ENCODE peak calls at places on chromosomes 6 and 20, in nine cellular contexts. One of them, this sample, is unnamed.
A peak's percentile ranks its signal among the peaks of the same experiment; 100 is the strongest.

GRCh38 chr20:41182296-41183212 is 45.2 kb downstream of the PLCG1 start:
- DNase-seq in body of pancreas: no peak
- DNase-seq in WERI-Rb-1: no peak
- DNase-seq in ovary: no peak
- DNase-seq in sigmoid colon: no peak
- DNase-seq in K562: no peak
- DNase-seq in brain microvascular endothelial cell: no peak
- DNase-seq in upper lobe of right lung: no peak
- DNase-seq in fibroblast of lung: no peak
- DNase-seq in this sample: no peak

GRCh38 chr20:4227085-4227821 is 211.9 kb upstream of the RNF24 start:
- DNase-seq in upper lobe of right lung: no peak
- DNase-seq in K562: peak; percentile 28
- DNase-seq in brain microvascular endothelial cell: peak; percentile 52
- DNase-seq in ovary: no peak
- DNase-seq in body of pancreas: no peak
- DNase-seq in fibroblast of lung: peak; percentile 69
- DNase-seq in WERI-Rb-1: peak; percentile 41
- DNase-seq in sigmoid colon: no peak
- DNase-seq in this sample: peak; percentile 30

GRCh38 chr20:35318502-35319157 is 26.4 kb upstream of the FAM83C start:
- DNase-seq in fibroblast of lung: peak; percentile 77
- DNase-seq in body of pancreas: peak; percentile 65
- DNase-seq in upper lobe of right lung: no peak
- DNase-seq in WERI-Rb-1: no peak
- DNase-seq in brain microvascular endothelial cell: peak; percentile 85
- DNase-seq in K562: no peak
- DNase-seq in ovary: no peak
- DNase-seq in sigmoid colon: no peak
- DNase-seq in this sample: no peak

GRCh38 chr6:49530141-49530775 is 20.2 kb upstream of the C6orf141 start:
- DNase-seq in K562: no peak
- DNase-seq in brain microvascular endothelial cell: no peak
- DNase-seq in ovary: no peak
- DNase-seq in fibroblast of lung: no peak
- DNase-seq in body of pancreas: no peak
- DNase-seq in upper lobe of right lung: no peak
- DNase-seq in sigmoid colon: no peak
- DNase-seq in WERI-Rb-1: no peak
- DNase-seq in this sample: no peak

GRCh38 chr20:49323622-49324238 is 45.9 kb upstream of the ZNFX1 start:
- DNase-seq in sigmoid colon: no peak
- DNase-seq in fibroblast of lung: peak; percentile 62
- DNase-seq in WERI-Rb-1: no peak
- DNase-seq in upper lobe of right lung: no peak
- DNase-seq in brain microvascular endothelial cell: peak; percentile 78
- DNase-seq in K562: peak; percentile 68
- DNase-seq in body of pancreas: no peak
- DNase-seq in ovary: no peak
- DNase-seq in this sample: peak; percentile 33

GRCh38 chr6:65746302-65746701 is 39.3 kb upstream of the EYS start:
- DNase-seq in brain microvascular endothelial cell: no peak
- DNase-seq in K562: no peak
- DNase-seq in ovary: no peak
- DNase-seq in sigmoid colon: no peak
- DNase-seq in fibroblast of lung: no peak
- DNase-seq in WERI-Rb-1: no peak
- DNase-seq in body of pancreas: no peak
- DNase-seq in upper lobe of right lung: peak; percentile 40
- DNase-seq in this sample: no peak

GRCh38 chr6:39416728-39417127 is 94.2 kb upstream of the KCNK16 start:
- DNase-seq in WERI-Rb-1: no peak
- DNase-seq in ovary: no peak
- DNase-seq in brain microvascular endothelial cell: peak; percentile 77
- DNase-seq in sigmoid colon: no peak
- DNase-seq in fibroblast of lung: no peak
- DNase-seq in K562: no peak
- DNase-seq in body of pancreas: no peak
- DNase-seq in upper lobe of right lung: no peak
- DNase-seq in this sample: peak; percentile 94

GRCh38 chr20:10369723-10370090 is 64.3 kb downstream of the MKKS start:
- DNase-seq in upper lobe of right lung: no peak
- DNase-seq in sigmoid colon: no peak
- DNase-seq in brain microvascular endothelial cell: peak; percentile 37
- DNase-seq in WERI-Rb-1: no peak
- DNase-seq in K562: no peak
- DNase-seq in ovary: no peak
- DNase-seq in fibroblast of lung: peak; percentile 76
- DNase-seq in body of pancreas: peak; percentile 13
- DNase-seq in this sample: no peak

DNA sequence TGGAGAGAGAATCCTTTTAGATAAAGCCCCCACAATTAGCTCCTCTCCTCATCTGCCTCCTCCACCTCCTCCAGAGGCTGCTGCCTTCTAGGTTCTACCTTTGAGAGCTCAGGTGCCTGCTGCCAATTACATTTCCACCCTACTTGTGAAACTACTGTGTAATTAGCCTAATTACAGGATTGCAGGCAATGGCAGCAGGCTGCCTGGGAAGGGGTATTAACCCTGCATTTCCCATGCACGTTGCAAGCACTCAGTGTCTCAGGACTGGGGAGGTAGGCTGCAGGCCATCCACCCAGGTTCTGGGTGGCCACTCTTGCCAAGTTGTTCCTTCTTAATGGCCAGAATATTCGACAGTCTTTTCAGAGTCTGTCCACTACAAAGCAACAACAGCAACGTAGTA is 215.6 kb upstream of the ZNF217 start:
- DNase-seq in ovary: no peak
- DNase-seq in fibroblast of lung: no peak
- DNase-seq in body of pancreas: no peak
- DNase-seq in WERI-Rb-1: peak; percentile 40
- DNase-seq in upper lobe of right lung: no peak
- DNase-seq in brain microvascular endothelial cell: no peak
- DNase-seq in K562: no peak
- DNase-seq in sigmoid colon: no peak
- DNase-seq in this sample: no peak
- H3K4me3 ChIP-seq in ovary: no peak overlapping the region
- H3K4me3 ChIP-seq in fibroblast of lung: no peak overlapping the region
- H3K4me3 ChIP-seq in body of pancreas: no peak overlapping the region
- H3K4me3 ChIP-seq in WERI-Rb-1: no peak overlapping the region
- H3K4me3 ChIP-seq in upper lobe of right lung: no peak overlapping the region
- H3K4me3 ChIP-seq in brain microvascular endothelial cell: no peak overlapping the region
- H3K4me3 ChIP-seq in K562: no peak overlapping the region
- H3K4me3 ChIP-seq in sigmoid colon: no peak overlapping the region
- H3K4me3 ChIP-seq in this sample: no peak overlapping the region

DNA sequence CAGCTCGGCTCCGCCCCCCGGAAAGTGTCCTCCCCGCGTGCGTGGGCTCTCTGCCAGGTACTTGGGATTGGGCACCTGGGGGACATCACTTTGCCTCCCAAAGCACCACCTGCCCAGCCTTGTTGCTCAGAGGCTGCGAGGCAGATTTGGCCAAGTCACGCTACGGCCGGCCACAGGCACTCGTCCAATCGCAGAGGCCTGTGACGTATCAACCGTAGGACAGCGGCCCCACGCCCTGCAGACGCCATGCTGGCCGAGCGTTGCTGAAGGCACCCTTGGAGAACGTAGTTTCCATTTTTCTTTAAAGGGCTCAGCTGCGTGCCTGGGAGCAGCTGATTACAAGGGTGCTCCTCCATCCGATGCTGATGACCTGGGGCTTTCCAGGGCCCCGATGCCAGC is 3.1 kb downstream of the NTSR1 start:
- DNase-seq in sigmoid colon: peak; percentile 92
- DNase-seq in body of pancreas: no peak
- DNase-seq in K562: peak; percentile 84
- DNase-seq in brain microvascular endothelial cell: no peak
- DNase-seq in WERI-Rb-1: no peak
- DNase-seq in ovary: peak; percentile 49
- DNase-seq in fibroblast of lung: no peak
- DNase-seq in upper lobe of right lung: no peak
- DNase-seq in this sample: no peak
- H3K27me3 ChIP-seq in sigmoid colon: peaks cover 32% of the 10 kb centered on the region
- H3K27me3 ChIP-seq in body of pancreas: no peaks in the 10 kb centered on the region
- H3K27me3 ChIP-seq in K562: peaks cover 16% of the 10 kb centered on the region
- H3K27me3 ChIP-seq in brain microvascular endothelial cell: peaks cover 31% of the 10 kb centered on the region
- H3K27me3 ChIP-seq in WERI-Rb-1: peaks cover 4% of the 10 kb centered on the region
- H3K27me3 ChIP-seq in ovary: peaks cover 5% of the 10 kb centered on the region
- H3K27me3 ChIP-seq in fibroblast of lung: peaks cover 24% of the 10 kb centered on the region
- H3K27me3 ChIP-seq in upper lobe of right lung: peaks cover 67% of the 10 kb centered on the region
- H3K27me3 ChIP-seq in this sample: peaks cover 30% of the 10 kb centered on the region

GRCh38 chr20:16701296-16701695 is 28.5 kb upstream of the SNRPB2 start:
- DNase-seq in fibroblast of lung: no peak
- DNase-seq in sigmoid colon: no peak
- DNase-seq in body of pancreas: no peak
- DNase-seq in K562: no peak
- DNase-seq in WERI-Rb-1: peak; percentile 48
- DNase-seq in upper lobe of right lung: no peak
- DNase-seq in brain microvascular endothelial cell: no peak
- DNase-seq in ovary: no peak
- DNase-seq in this sample: no peak
- TF ChIP-seq CTCF in fibroblast of lung: no peak
- TF ChIP-seq CTCF in sigmoid colon: no peak
- TF ChIP-seq CTCF in body of pancreas: no peak
- TF ChIP-seq CTCF in K562: no peak
- TF ChIP-seq CTCF in WERI-Rb-1: peak; percentile 48
- TF ChIP-seq CTCF in upper lobe of right lung: peak; percentile 41
- TF ChIP-seq CTCF in brain microvascular endothelial cell: peak; percentile 42
- TF ChIP-seq CTCF in ovary: no peak
- TF ChIP-seq CTCF in this sample: peak; percentile 22

GRCh38 chr20:21573259-21573658 is 59.4 kb upstream of the NKX2-2 start:
- DNase-seq in K562: no peak
- DNase-seq in fibroblast of lung: no peak
- DNase-seq in ovary: no peak
- DNase-seq in sigmoid colon: no peak
- DNase-seq in upper lobe of right lung: no peak
- DNase-seq in brain microvascular endothelial cell: no peak
- DNase-seq in body of pancreas: no peak
- DNase-seq in WERI-Rb-1: no peak
- DNase-seq in this sample: no peak

GRCh38 chr20:21575981-21576740 is 62.3 kb upstream of the NKX2-2 start:
- DNase-seq in upper lobe of right lung: no peak
- DNase-seq in fibroblast of lung: no peak
- DNase-seq in body of pancreas: no peak
- DNase-seq in ovary: no peak
- DNase-seq in brain microvascular endothelial cell: no peak
- DNase-seq in WERI-Rb-1: no peak
- DNase-seq in K562: no peak
- DNase-seq in sigmoid colon: no peak
- DNase-seq in this sample: no peak

GRCh38 chr20:21571841-21572690 is 58.2 kb upstream of the NKX2-2 start:
- DNase-seq in sigmoid colon: no peak
- DNase-seq in ovary: no peak
- DNase-seq in brain microvascular endothelial cell: no peak
- DNase-seq in K562: peak; percentile 26
- DNase-seq in upper lobe of right lung: no peak
- DNase-seq in WERI-Rb-1: peak; percentile 11
- DNase-seq in fibroblast of lung: peak; percentile 6
- DNase-seq in body of pancreas: no peak
- DNase-seq in this sample: no peak

GRCh38 chr20:21575167-21575566 is 61.3 kb upstream of the NKX2-2 start:
- DNase-seq in sigmoid colon: no peak
- DNase-seq in fibroblast of lung: no peak
- DNase-seq in K562: no peak
- DNase-seq in body of pancreas: no peak
- DNase-seq in WERI-Rb-1: no peak
- DNase-seq in brain microvascular endothelial cell: no peak
- DNase-seq in ovary: no peak
- DNase-seq in upper lobe of right lung: no peak
- DNase-seq in this sample: no peak

GRCh38 chr20:21574443-21574842 is 60.6 kb upstream of the NKX2-2 start:
- DNase-seq in upper lobe of right lung: no peak
- DNase-seq in brain microvascular endothelial cell: no peak
- DNase-seq in WERI-Rb-1: no peak
- DNase-seq in K562: no peak
- DNase-seq in ovary: no peak
- DNase-seq in body of pancreas: no peak
- DNase-seq in fibroblast of lung: no peak
- DNase-seq in sigmoid colon: no peak
- DNase-seq in this sample: no peak
- H3K4me3 ChIP-seq in upper lobe of right lung: no peak overlapping the region
- H3K4me3 ChIP-seq in brain microvascular endothelial cell: no peak overlapping the region
- H3K4me3 ChIP-seq in WERI-Rb-1: no peak overlapping the region
- H3K4me3 ChIP-seq in K562: no peak overlapping the region
- H3K4me3 ChIP-seq in ovary: no peak overlapping the region
- H3K4me3 ChIP-seq in body of pancreas: no peak overlapping the region
- H3K4me3 ChIP-seq in fibroblast of lung: no peak overlapping the region
- H3K4me3 ChIP-seq in sigmoid colon: no peak overlapping the region
- H3K4me3 ChIP-seq in this sample: no peak overlapping the region

DNA sequence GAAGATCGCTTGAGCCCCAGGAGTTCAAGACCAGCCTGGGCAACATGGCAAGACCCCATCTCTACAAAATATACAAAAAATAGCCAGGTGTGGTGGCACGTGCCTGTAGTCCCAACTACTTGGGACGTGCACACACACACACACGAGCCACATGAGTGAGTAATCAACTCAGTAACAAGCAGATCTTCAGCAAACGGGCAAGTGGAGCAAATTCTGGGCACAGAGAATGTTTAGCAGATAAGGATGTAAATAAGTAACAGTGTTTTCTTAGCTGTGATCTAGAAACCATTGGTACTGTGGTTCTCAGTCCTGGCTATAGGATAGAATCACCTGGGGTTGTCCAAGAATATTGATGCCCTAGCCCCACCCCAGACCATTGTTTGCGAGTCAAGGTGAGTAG is 6.1 kb downstream of the PAQR8 start:
- DNase-seq in body of pancreas: no peak
- DNase-seq in K562: no peak
- DNase-seq in upper lobe of right lung: no peak
- DNase-seq in brain microvascular endothelial cell: no peak
- DNase-seq in fibroblast of lung: no peak
- DNase-seq in sigmoid colon: no peak
- DNase-seq in WERI-Rb-1: no peak
- DNase-seq in ovary: no peak
- DNase-seq in this sample: no peak
- H3K27me3 ChIP-seq in body of pancreas: no peaks in the 10 kb centered on the region
- H3K27me3 ChIP-seq in K562: no peaks in the 10 kb centered on the region
- H3K27me3 ChIP-seq in upper lobe of right lung: no peaks in the 10 kb centered on the region
- H3K27me3 ChIP-seq in brain microvascular endothelial cell: no peaks in the 10 kb centered on the region
- H3K27me3 ChIP-seq in fibroblast of lung: no peaks in the 10 kb centered on the region
- H3K27me3 ChIP-seq in sigmoid colon: no peaks in the 10 kb centered on the region
- H3K27me3 ChIP-seq in WERI-Rb-1: no peaks in the 10 kb centered on the region
- H3K27me3 ChIP-seq in ovary: no peaks in the 10 kb centered on the region
- H3K27me3 ChIP-seq in this sample: no peaks in the 10 kb centered on the region

This sample was measured in BJ.